ENCODE peak calls at places on chromosomes 4 and X, in seven cellular contexts. J is tibial nerve, B is IMR-90, E is uterus, W is ovary, L is stomach, N is right lobe of liver. Z is an unnamed sample. For H3K4me1, the result is how much of the 10 kb centered on the place peaks cover.

GRCh38 chr4:1578968-1579833 is 104.9 kb downstream of the FAM53A start:
- DNase-seq in L (peak), J (peak), E (peak), N (peak), B (peak), W (peak), Z (peak)

GRCh38 chr4:157076578-157076947 is 613 bp downstream of the GLRB start:
- DNase-seq in B (no peak), E (no peak), W (no peak), J (no peak), N (no peak), L (no peak), Z (no peak)

GRCh38 chrX:9644335-9644734 is 121.3 kb downstream of the GPR143 start:
- DNase-seq in B (no peak), J (no peak), W (no peak), E (peak), L (no peak), N (no peak), Z (no peak)

GRCh38 chr4:8019396-8020365 is 80.0 kb upstream of the AFAP1 start:
- DNase-seq in B (no peak), N (no peak), W (no peak), J (no peak), L (peak), E (no peak), Z (no peak)

GRCh38 chrX:119512145-119512800 is 44.0 kb downstream of the SLC25A5 start:
- DNase-seq in E (peak), N (peak), B (peak), W (peak), L (peak), J (peak), Z (no peak)

GRCh38 chrX:142076633-142077032 is 128.5 kb downstream of the MAGEC2 start:
- DNase-seq in J (no peak), L (no peak), E (no peak), B (no peak), N (no peak), W (no peak), Z (no peak)

GRCh38 chrX:129239371-129239770 is 283.9 kb downstream of the SMARCA1 start:
- DNase-seq in W (no peak), E (no peak), B (peak), J (no peak), L (no peak), N (no peak), Z (no peak)

GRCh38 chrX:53045002-53045401 is 3.6 kb upstream of the GPR173 start:
- DNase-seq in B (no peak), E (no peak), J (no peak), W (no peak), N (no peak), L (no peak), Z (no peak)

GRCh38 chr4:183610033-183610432 is 49.0 kb downstream of the RWDD4 start:
- DNase-seq in L (no peak), J (no peak), W (no peak), E (no peak), N (no peak), B (peak), Z (no peak)

GRCh38 chr4:184583738-184584502 is 65.3 kb downstream of the CASP3 start:
- DNase-seq in J (no peak), W (no peak), B (no peak), E (no peak), L (no peak), N (no peak), Z (no peak)

GRCh38 chrX:97616883-97617510 is 733.3 kb downstream of the RPA4 start:
- DNase-seq in B (peak), E (no peak), N (no peak), W (no peak), L (no peak), J (no peak), Z (no peak)

GRCh38 chrX:23773601-23774175 is 9.3 kb upstream of the SAT1 start:
- DNase-seq in B (no peak), J (no peak), L (no peak), E (no peak), N (no peak), W (no peak), Z (no peak)

GRCh38 chr4:17109126-17109525 is 210.7 kb upstream of the LDB2 start:
- DNase-seq in W (no peak), N (no peak), J (no peak), B (no peak), E (no peak), L (no peak), Z (no peak)

GRCh38 chrX:151776113-151776790 is 41.7 kb downstream of the CNGA2 start:
- DNase-seq in J (peak), L (no peak), E (no peak), N (no peak), W (no peak), B (no peak), Z (no peak)

GRCh38 chr4:67779631-67780030 is 25.4 kb upstream of the GNRHR start:
- DNase-seq in N (no peak), W (no peak), L (no peak), J (no peak), E (no peak), B (no peak), Z (no peak)

GRCh38 chr4:4881432-4881831 is 22.0 kb downstream of the MSX1 start:
- DNase-seq in N (no peak), B (no peak), W (no peak), E (no peak), J (no peak), L (no peak), Z (no peak)

GRCh38 chr4:152421576-152421975 is 114.3 kb downstream of the FBXW7 start:
- DNase-seq in L (no peak), B (no peak), E (no peak), J (no peak), N (no peak), W (no peak), Z (no peak)

GRCh38 chr4:48133668-48134444 is at the start of gene TXK:
- DNase-seq in W (no peak), L (no peak), E (no peak), B (peak), N (no peak), J (no peak), Z (no peak)

GRCh38 chr4:77615153-77615552 is 9.5 kb downstream of the CXCL13 start:
- DNase-seq in W (no peak), J (no peak), E (no peak), L (no peak), N (no peak), B (no peak), Z (no peak)

GRCh38 chr4:84722720-84723119 is 139.8 kb downstream of the CDS1 start:
- DNase-seq in W (no peak), L (no peak), B (no peak), J (no peak), N (no peak), E (no peak), Z (no peak)

GRCh38 chr4:98374643-98375042 is 113.5 kb downstream of the RAP1GDS1 start:
- DNase-seq in N (no peak), E (no peak), B (peak), L (no peak), W (peak), J (no peak), Z (no peak)

GRCh38 chr4:84099591-84099990 is 399.5 kb downstream of the NKX6-1 start:
- DNase-seq in N (no peak), J (no peak), L (no peak), W (no peak), E (no peak), B (no peak), Z (no peak)

GRCh38 chr4:23038626-23039245 is 346.0 kb downstream of the GBA3 start:
- DNase-seq in N (no peak), J (no peak), L (no peak), B (no peak), W (no peak), E (no peak), Z (no peak)

GRCh38 chr4:152917533-152918395 is 18.4 kb upstream of the FHDC1 start:
- DNase-seq in L (no peak), E (no peak), B (no peak), N (no peak), J (no peak), W (no peak), Z (no peak)

GRCh38 chr4:40990202-40990898 is 224.0 kb downstream of the APBB2 start:
- DNase-seq in J (no peak), B (peak), W (no peak), L (no peak), E (no peak), N (no peak), Z (no peak)

GRCh38 chr4:108693819-108694218 is 43.4 kb downstream of the OSTC start:
- DNase-seq in N (no peak), J (no peak), B (peak), W (no peak), L (no peak), E (no peak), Z (no peak)

GRCh38 chrX:137166591-137166990 is 132.8 kb upstream of the GPR101 start:
- DNase-seq in N (no peak), J (no peak), L (peak), E (no peak), W (no peak), B (no peak), Z (no peak)

GRCh38 chr4:1022051-1022738 is 10.8 kb downstream of the FGFRL1 start:
- DNase-seq in L (no peak), B (no peak), J (no peak), E (no peak), W (no peak), N (no peak), Z (no peak)

GRCh38 chr4:70721747-70722146 is at the start of gene RUFY3:
- DNase-seq in L (no peak), W (peak), J (peak), B (peak), N (no peak), E (peak), Z (no peak)

GRCh38 chr4:112514079-112514448 is 1.9 kb downstream of the NEUROG2 start:
- DNase-seq in L (no peak), E (no peak), W (no peak), J (no peak), N (no peak), B (no peak), Z (no peak)

GRCh38 chr4:112509243-112510190 is 6.5 kb downstream of the NEUROG2 start:
- DNase-seq in J (no peak), E (no peak), L (no peak), W (no peak), B (peak), N (no peak), Z (no peak)

GRCh38 chr4:112511294-112512118 is 4.5 kb downstream of the NEUROG2 start:
- DNase-seq in W (no peak), E (no peak), N (no peak), J (no peak), L (no peak), B (no peak), Z (no peak)

GRCh38 chr4:112510468-112511293 is 5.3 kb downstream of the NEUROG2 start:
- DNase-seq in J (no peak), E (no peak), B (no peak), L (no peak), W (no peak), N (no peak), Z (no peak)

GRCh38 chr4:112510191-112510467 is 5.9 kb downstream of the NEUROG2 start:
- DNase-seq in L (no peak), B (no peak), N (no peak), J (no peak), E (no peak), W (no peak), Z (no peak)
- H3K4me1 ChIP-seq in L (under half), B (under half), N (under half), J (under half), E (under half), W (under half), Z (under half)

DNA sequence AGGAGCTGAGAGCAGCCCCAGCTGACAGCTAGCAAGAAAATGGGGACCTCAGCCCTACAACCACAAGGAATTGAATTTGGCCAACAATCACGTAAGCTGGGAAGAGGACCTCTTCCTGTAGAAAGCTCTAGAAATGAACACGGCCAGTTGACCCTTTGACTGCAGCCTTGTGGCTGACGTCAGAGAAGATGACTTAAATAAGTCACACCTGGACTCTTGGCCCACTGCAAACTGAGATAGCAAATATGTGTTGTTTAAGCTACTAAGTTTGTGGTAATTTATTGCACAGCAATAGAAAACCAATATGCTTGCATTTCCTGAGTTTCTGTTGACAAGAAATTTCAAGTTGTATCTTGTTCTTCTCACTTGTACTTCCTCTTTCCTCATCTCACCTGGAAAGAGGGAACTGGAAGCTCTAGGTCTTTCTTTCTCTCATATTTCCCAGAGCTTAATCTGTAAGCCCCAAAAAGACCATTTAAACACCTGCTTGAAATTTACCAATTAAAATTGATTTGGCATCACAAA is 18.8 kb downstream of the PRKG2 start:
- DNase-seq in N (no peak), E (no peak), J (no peak), B (no peak), W (no peak), L (no peak), Z (no peak)
- H3K27ac ChIP-seq in N (no peak), E (no peak), J (no peak), B (no peak), W (no peak), L (no peak), Z (no peak)

DNA sequence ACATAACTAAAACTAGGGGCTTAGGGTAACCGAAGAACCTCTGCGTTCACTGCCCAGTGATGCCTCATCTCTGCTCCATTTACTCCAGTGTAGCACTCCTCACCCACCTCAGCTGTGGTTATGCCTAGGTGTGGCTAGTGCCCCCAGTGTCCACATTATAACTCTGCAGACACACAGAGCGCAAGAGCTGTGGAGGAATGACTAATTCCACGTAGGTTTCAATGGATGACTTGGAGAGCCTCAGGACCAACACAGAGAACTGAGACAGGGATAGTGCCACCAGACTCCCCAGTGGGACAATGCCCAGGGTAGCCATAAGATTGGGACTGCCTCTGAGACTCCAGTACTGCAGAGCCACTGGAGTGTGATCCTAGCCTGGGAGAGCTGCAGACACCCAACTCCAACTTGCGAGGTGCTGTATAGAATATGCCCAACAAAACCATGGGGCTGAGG is 542.4 kb upstream of the DIPK2B start:
- DNase-seq in E (no peak), W (no peak), L (no peak), J (no peak), B (peak), N (no peak), Z (no peak)
- TF ChIP-seq POLR2A in E (no peak), W (no peak), L (no peak), J (no peak), B (no peak), N (no peak), Z (no peak)

GRCh38 chr4:169231647-169232262 is 39.0 kb downstream of the SH3RF1 start:
- DNase-seq in J (no peak), L (no peak), W (no peak), N (no peak), E (no peak), B (no peak), Z (no peak)
- H3K4me1 ChIP-seq in J (under half), L (half or more), W (under half), N (under half), E (under half), B (under half), Z (under half)

GRCh38 chr4:176762661-176763308 is 29.9 kb downstream of the VEGFC start:
- DNase-seq in B (no peak), N (no peak), W (no peak), E (no peak), J (no peak), L (no peak), Z (no peak)
- H3K27ac ChIP-seq in B (no peak), N (no peak), W (no peak), E (no peak), J (no peak), L (no peak), Z (no peak)

DNA sequence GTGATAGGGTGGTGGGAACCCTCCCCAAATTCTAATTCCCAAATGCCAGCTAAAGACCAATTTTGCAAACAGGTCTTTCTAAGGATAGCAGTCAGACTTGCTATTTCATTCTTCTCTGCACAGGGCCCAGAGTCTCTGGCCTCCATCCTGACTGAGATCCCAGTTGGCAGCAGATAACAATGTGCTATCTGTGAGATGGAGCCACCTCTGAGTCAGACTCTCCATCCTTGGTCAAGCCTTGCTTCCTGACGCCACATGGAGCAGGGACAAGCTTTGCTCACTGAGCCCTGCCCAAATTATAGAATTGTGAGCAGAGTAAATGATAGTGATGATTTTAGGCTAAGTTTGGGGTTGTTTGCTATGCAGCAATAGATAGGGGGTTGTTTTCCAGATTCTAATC is 33.6 kb upstream of the SETD7 start:
- DNase-seq in W (no peak), L (no peak), E (no peak), J (peak), B (peak), N (no peak), Z (no peak)
- TF ChIP-seq POLR2A in W (no peak), L (no peak), E (no peak), J (no peak), B (no peak), N (no peak), Z (no peak)

GRCh38 chr4:119615068-119615744 is 13.4 kb downstream of the PDE5A start:
- DNase-seq in N (no peak), E (no peak), B (no peak), J (no peak), L (no peak), W (no peak), Z (no peak)
- H3K4me1 ChIP-seq in N (under half), E (under half), B (under half), J (under half), L (under half), W (under half), Z (under half)